ENCODE peak calls at places on chromosomes 1 and 21, in four cellular contexts. M, U, T and V are unnamed samples.

GRCh38 chr1:172599912-172600311 is 59.0 kb upstream of the FASLG start:
- DNase-seq in M (no peak), U (no peak), T (no peak), V (no peak)

GRCh38 chr1:160925652-160926241 is 28.9 kb downstream of the ITLN2 start:
- DNase-seq in M (no peak), U (no peak), T (no peak), V (peak)

GRCh38 chr1:154190550-154190949 is 1.4 kb downstream of the TPM3 start:
- DNase-seq in M (no peak), U (no peak), T (no peak), V (no peak)

GRCh38 chr1:158020877-158021630 is 27.6 kb downstream of the KIRREL1 start:
- DNase-seq in M (no peak), U (no peak), T (peak), V (no peak)

GRCh38 chr1:57612833-57613232 is 189.0 kb upstream of the DAB1 start:
- DNase-seq in M (no peak), U (no peak), T (no peak), V (no peak)

GRCh38 chr1:48572632-48573258 is 100.7 kb upstream of the SPATA6 start:
- DNase-seq in M (no peak), U (peak), T (peak), V (no peak)

GRCh38 chr1:8019229-8019620 is 6.9 kb downstream of the ERRFI1 start:
- DNase-seq in M (no peak), U (no peak), T (no peak), V (no peak)

GRCh38 chr1:228472655-228473054 is 14.5 kb upstream of the RNF187 start:
- DNase-seq in M (no peak), U (no peak), T (peak), V (no peak)

GRCh38 chr1:165875171-165875570 is 47.8 kb downstream of the UCK2 start:
- DNase-seq in M (no peak), U (no peak), T (peak), V (no peak)

GRCh38 chr1:91725961-91726704 is 159.8 kb downstream of the TGFBR3 start:
- DNase-seq in M (peak), U (no peak), T (no peak), V (peak)

GRCh38 chr1:2496087-2496622 is 20.1 kb downstream of the PLCH2 start:
- DNase-seq in M (no peak), U (no peak), T (no peak), V (no peak)

GRCh38 chr1:194829492-194829891 is 1643.1 kb upstream of the B3GALT2 start:
- DNase-seq in M (no peak), U (no peak), T (no peak), V (no peak)

GRCh38 chr1:183686228-183686627 is 33.1 kb upstream of the APOBEC4 start:
- DNase-seq in M (no peak), U (no peak), T (no peak), V (no peak)

GRCh38 chr1:84433253-84434080 is 35.2 kb downstream of the DNASE2B start:
- DNase-seq in M (no peak), U (peak), T (peak), V (peak)

GRCh38 chr1:154567386-154568164 is at the start of gene CHRNB2:
- DNase-seq in M (peak), U (peak), T (peak), V (no peak)

GRCh38 chr1:90534116-90534515 is 183.0 kb downstream of the BARHL2 start:
- DNase-seq in M (no peak), U (no peak), T (no peak), V (no peak)

GRCh38 chr1:37633950-37634553 is 640 bp downstream of the RSPO1 start:
- DNase-seq in M (no peak), U (no peak), T (no peak), V (no peak)

GRCh38 chr1:37482796-37483744 is 8.7 kb downstream of the ZC3H12A start:
- DNase-seq in M (no peak), U (no peak), T (no peak), V (no peak)

GRCh38 chr1:17852383-17852782 is 97.2 kb downstream of the ACTL8 start:
- DNase-seq in M (no peak), U (no peak), T (no peak), V (no peak)

GRCh38 chr1:156493154-156493631 is 7.4 kb downstream of the MEF2D start:
- DNase-seq in M (no peak), U (no peak), T (no peak), V (no peak)

GRCh38 chr1:178908358-178908757 is 37.5 kb upstream of the ANGPTL1 start:
- DNase-seq in M (no peak), U (no peak), T (no peak), V (peak)

GRCh38 chr1:113226118-113226517 is 153.1 kb downstream of the LRIG2 start:
- DNase-seq in M (no peak), U (peak), T (no peak), V (no peak)

GRCh38 chr1:199725002-199725401 is 302.5 kb upstream of the NR5A2 start:
- DNase-seq in M (no peak), U (no peak), T (no peak), V (no peak)

GRCh38 chr1:226632169-226632884 is 83.8 kb downstream of the STUM start:
- DNase-seq in M (peak), U (no peak), T (no peak), V (no peak)

GRCh38 chr21:27425574-27425973 is 458.7 kb upstream of the ADAMTS5 start:
- DNase-seq in M (no peak), U (no peak), T (no peak), V (peak)

GRCh38 chr21:21688877-21689276 is 690.7 kb downstream of the NCAM2 start:
- DNase-seq in M (no peak), U (no peak), T (no peak), V (no peak)

GRCh38 chr1:208433086-208433485 is 188.9 kb upstream of the PLXNA2 start:
- DNase-seq in M (no peak), U (no peak), T (no peak), V (peak)

GRCh38 chr21:46570631-46571030 is 34.3 kb downstream of the S100B start:
- DNase-seq in M (no peak), U (no peak), T (no peak), V (no peak)

GRCh38 chr21:38952890-38953289 is 147.2 kb downstream of the ETS2 start:
- DNase-seq in M (no peak), U (no peak), T (no peak), V (no peak)

GRCh38 chr1:47948126-47948525 is 49.1 kb downstream of the TRABD2B start:
- DNase-seq in M (no peak), U (no peak), T (no peak), V (no peak)

GRCh38 chr1:34842952-34843371 is 16.6 kb downstream of the SMIM12 start:
- DNase-seq in M (no peak), U (no peak), T (no peak), V (no peak)

GRCh38 chr1:23393706-23394105 is 24.1 kb upstream of the ZNF436 start:
- DNase-seq in M (peak), U (no peak), T (no peak), V (no peak)

GRCh38 chr1:77378723-77379533 is 97.1 kb downstream of the AK5 start:
- DNase-seq in M (no peak), U (no peak), T (peak), V (no peak)

GRCh38 chr1:152347116-152347728 is 12.6 kb downstream of the FLG2 start:
- DNase-seq in M (no peak), U (peak), T (peak), V (no peak)

GRCh38 chr1:231512147-231512698 is 16.2 kb upstream of the TSNAX start:
- DNase-seq in M (no peak), U (no peak), T (no peak), V (peak)

GRCh38 chr1:158969166-158969565 is 37.8 kb downstream of the PYHIN1 start:
- DNase-seq in M (no peak), U (no peak), T (no peak), V (no peak)

GRCh38 chr1:9615316-9616063 is 26.8 kb downstream of the TMEM201 start:
- DNase-seq in M (no peak), U (peak), T (no peak), V (no peak)